ENCODE peak calls at places on chromosome 5, in nine cellular contexts. Z is fibroblast of lung, R is neural progenitor cell, F is neuronal stem cell, A is endodermal cell, V is mammary epithelial cell, X is mesendoderm, I is astrocyte, B is HepG2. Q is an unnamed sample.

GRCh38 chr5:73093943-73094342 is 26.4 kb upstream of the TMEM171 start:
- DNase-seq in Z (peak; percentile 82), R (no peak), F (no peak), A (no peak), V (peak; percentile 79), X (peak; percentile 56), I (peak; percentile 72), B (no peak), Q (no peak)

GRCh38 chr5:135602882-135603721 is 24.3 kb upstream of the CXCL14 start:
- DNase-seq in Z (no peak), R (peak; percentile 81), F (peak; percentile 31), A (peak; percentile 53), V (no peak), X (peak; percentile 78), I (no peak), B (no peak), Q (no peak)

GRCh38 chr5:56607551-56607950 is 207.8 kb upstream of the MAP3K1 start:
- DNase-seq in Z (peak; percentile 65), R (no peak), F (no peak), A (peak; percentile 70), V (peak; percentile 33), X (peak; percentile 82), I (peak; percentile 54), B (no peak), Q (no peak)

GRCh38 chr5:97838214-97838613 is 655.2 kb upstream of the RIOK2 start:
- DNase-seq in Z (peak; percentile 98), R (no peak), F (no peak), A (no peak), V (peak; percentile 90), X (no peak), I (peak; percentile 98), B (no peak), Q (no peak)

GRCh38 chr5:147558826-147559225 is 49.0 kb upstream of the DPYSL3 start:
- DNase-seq in Z (peak; percentile 79), R (peak; percentile 80), F (no peak), A (peak; percentile 79), V (peak; percentile 57), X (peak; percentile 72), I (peak; percentile 68), B (no peak), Q (no peak)

GRCh38 chr5:133506165-133506564 is 106.2 kb downstream of the FSTL4 start:
- DNase-seq in Z (no peak), R (no peak), F (no peak), A (peak; percentile 10), V (no peak), X (no peak), I (no peak), B (no peak), Q (no peak)

GRCh38 chr5:157361865-157362465 is 96.0 kb downstream of the CYFIP2 start:
- DNase-seq in Z (peak; percentile 81), R (no peak), F (no peak), A (no peak), V (no peak), X (peak; percentile 16), I (peak; percentile 76), B (no peak), Q (no peak)

GRCh38 chr5:134451618-134452505 is 40.2 kb upstream of the CDKN2AIPNL start:
- DNase-seq in Z (peak; percentile 83), R (no peak), F (no peak), A (no peak), V (peak; percentile 70), X (no peak), I (peak; percentile 75), B (no peak), Q (no peak)

GRCh38 chr5:119347574-119347973 is 8.2 kb upstream of the TNFAIP8 start:
- DNase-seq in Z (no peak), R (peak; percentile 50), F (no peak), A (no peak), V (no peak), X (no peak), I (no peak), B (no peak), Q (no peak)

GRCh38 chr5:31531543-31531887 is 378 bp downstream of the DROSHA start:
- DNase-seq in Z (peak; percentile 10), R (peak; percentile 39), F (no peak), A (no peak), V (peak; percentile 23), X (no peak), I (no peak), B (peak; percentile 15), Q (no peak)

DNA sequence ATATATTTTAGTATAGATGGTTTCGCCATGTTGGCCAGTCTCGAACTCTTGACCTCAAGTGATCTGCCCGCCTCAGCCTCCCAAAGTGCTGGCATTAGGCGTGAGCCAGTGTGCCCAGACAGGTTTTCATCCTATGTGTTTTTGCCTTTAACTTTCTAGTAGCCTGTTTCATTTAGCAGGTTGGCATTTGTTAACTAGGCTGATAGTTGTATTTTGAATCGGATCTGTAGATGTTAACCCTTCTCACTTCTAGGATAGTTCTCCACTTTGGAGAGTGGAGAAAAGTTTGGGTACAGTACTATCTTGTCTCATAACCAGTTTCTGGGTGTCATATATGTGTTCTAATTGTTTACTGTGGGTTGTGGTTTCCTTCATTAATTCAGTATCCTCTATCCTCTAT is 7.3 kb upstream of the FGF18 start:
- DNase-seq in Z (no peak), R (no peak), F (no peak), A (no peak), V (no peak), X (no peak), I (no peak), B (no peak), Q (no peak)
- H3K36me3 ChIP-seq in Z (peaks cover 12% of the 10 kb centered on the region), R (peaks cover 25% of the 10 kb centered on the region), F (peaks cover 19% of the 10 kb centered on the region), A (peaks cover 73% of the 10 kb centered on the region), V (peaks cover 45% of the 10 kb centered on the region), X (peaks cover 6% of the 10 kb centered on the region), I (peaks cover 62% of the 10 kb centered on the region), B (peaks cover 8% of the 10 kb centered on the region), Q (peaks cover 54% of the 10 kb centered on the region)

GRCh38 chr5:53480474-53481353 is at the start of gene FST:
- DNase-seq in Z (peak; percentile 34), R (peak; percentile 88), F (peak; percentile 72), A (peak; percentile 83), V (peak; percentile 35), X (peak; percentile 63), I (peak; percentile 16), B (no peak), Q (no peak)

GRCh38 chr5:53481354-53481886 is 991 bp downstream of the FST start:
- DNase-seq in Z (no peak), R (no peak), F (no peak), A (no peak), V (no peak), X (no peak), I (no peak), B (no peak), Q (no peak)

GRCh38 chr5:53482717-53483638 is 2.5 kb downstream of the FST start:
- DNase-seq in Z (peak; percentile 36), R (peak; percentile 77), F (peak; percentile 40), A (peak; percentile 84), V (peak; percentile 59), X (peak; percentile 93), I (no peak), B (peak; percentile 89), Q (no peak)

GRCh38 chr5:53479656-53480473 is 564 bp upstream of the FST start:
- DNase-seq in Z (peak; percentile 55), R (peak; percentile 82), F (peak; percentile 61), A (peak; percentile 87), V (peak; percentile 77), X (peak; percentile 77), I (peak; percentile 31), B (peak; percentile 73), Q (no peak)

DNA sequence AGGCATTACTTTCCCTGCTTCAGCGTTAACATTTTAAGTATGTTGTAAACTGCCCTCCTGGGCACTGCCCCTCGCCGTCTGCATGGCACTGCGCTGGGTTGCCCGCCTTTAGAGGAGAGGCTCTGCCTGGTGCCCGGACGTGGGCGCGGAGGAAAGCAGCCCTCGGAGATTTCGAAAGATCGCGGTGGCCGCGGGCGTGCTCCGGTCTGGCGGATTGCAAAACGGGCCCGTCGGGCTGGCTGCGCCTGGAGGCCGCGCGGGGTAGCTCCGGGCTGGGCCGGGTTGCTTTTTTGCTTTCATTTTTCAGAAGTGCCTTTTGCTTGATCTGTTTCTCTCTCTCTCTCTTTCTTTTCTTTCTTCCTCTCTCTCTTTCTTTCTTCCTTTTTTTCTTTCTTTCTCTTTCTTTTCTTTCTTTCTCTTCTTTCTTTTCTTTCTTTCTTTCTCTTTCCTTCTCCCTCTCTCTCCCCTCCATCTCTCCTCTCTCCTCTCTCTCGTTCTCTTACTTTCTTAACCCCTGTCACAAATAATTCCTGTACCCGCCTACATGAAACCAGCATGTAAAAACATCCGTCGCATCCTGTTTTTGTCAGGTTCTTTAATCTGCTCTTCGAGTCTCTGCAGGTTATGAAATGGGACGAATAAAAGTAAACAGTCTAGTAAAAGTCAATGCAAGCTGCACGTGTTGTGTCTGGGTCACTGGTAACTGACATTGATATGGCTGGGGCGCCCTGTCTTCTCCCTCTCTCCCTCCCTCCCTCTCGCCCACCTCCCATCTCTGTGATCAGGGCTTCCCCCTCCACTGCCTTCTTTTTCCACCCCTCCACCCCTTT is 1.7 kb downstream of the FST start:
- DNase-seq in Z (peak; percentile 74), R (peak; percentile 66), F (peak; percentile 26), A (peak; percentile 75), V (peak; percentile 78), X (peak; percentile 68), I (peak; percentile 53), B (peak; percentile 58), Q (no peak)
- H3K9ac ChIP-seq in Z (peak overlapping the region; percentile 88), R (peak overlapping the region; percentile 64), F (peak overlapping the region; percentile 73), A (peak overlapping the region; percentile 95), V (peak overlapping the region; percentile 100), X (peak overlapping the region; percentile 88), I (peak overlapping the region; percentile 83), B (peak overlapping the region; percentile 99), Q (peak overlapping the region; percentile 98)

DNA sequence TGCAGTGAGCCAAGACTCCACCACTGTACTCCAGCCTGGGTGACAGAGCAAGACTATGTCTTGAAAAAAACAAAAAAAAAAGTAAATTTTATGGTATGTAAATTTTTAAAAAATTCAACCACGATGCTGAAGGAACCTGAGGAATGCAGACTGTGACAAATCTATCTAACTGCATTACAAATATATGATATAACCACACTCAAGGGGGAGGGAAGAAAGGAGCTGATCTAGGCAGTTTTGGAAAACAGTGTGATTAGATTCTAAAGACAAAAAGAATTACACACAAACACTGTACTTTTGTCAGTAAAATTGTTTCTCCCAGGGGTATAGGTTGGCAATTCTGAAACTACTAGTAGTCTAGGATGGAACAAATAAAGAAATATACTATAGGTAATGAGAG is 17.0 kb downstream of the LARS1 start:
- DNase-seq in Z (peak; percentile 15), R (no peak), F (no peak), A (no peak), V (no peak), X (no peak), I (no peak), B (no peak), Q (no peak)
- H3K36me3 ChIP-seq in Z (no peaks in the 10 kb centered on the region), R (peaks cover 38% of the 10 kb centered on the region), F (peaks cover 19% of the 10 kb centered on the region), A (peaks cover 87% of the 10 kb centered on the region), V (peaks cover 28% of the 10 kb centered on the region), X (peaks cover 2% of the 10 kb centered on the region), I (peaks cover 53% of the 10 kb centered on the region), B (peaks cover 14% of the 10 kb centered on the region), Q (peaks cover 76% of the 10 kb centered on the region)

DNA sequence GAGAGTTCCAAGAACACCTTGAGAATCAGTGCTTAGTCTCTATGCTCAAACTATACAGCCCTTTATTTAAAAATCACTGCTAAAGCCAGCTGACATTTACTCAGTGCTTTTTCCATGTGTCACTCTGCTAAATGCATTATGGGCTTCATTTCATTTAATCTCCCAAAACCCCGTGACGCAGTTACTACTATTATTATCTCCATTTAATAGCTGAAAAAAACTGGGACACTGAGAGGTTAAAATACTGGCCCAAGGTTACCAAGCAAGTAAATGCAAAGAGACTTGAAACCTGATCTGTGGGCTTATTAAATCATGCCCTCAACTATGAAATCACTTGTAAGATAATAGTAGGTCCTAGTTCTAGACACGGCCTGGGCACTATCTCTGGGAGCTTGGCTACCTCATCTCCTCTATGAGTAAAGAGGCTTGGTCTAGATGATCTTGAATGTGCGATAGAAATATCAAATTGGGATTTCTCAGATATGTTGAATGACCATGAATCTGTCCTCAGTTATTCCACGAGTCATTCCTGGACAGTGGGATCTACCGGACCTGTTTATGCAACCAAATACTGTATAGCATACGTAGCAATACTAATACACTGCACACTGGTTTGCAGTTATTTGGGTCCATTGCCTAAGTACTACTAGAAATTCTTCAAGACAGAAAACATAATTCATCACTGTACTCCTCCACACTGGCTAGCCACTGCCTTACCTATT is 32.3 kb downstream of the MARCHF11 start:
- DNase-seq in Z (no peak), R (no peak), F (no peak), A (no peak), V (no peak), X (no peak), I (no peak), B (no peak), Q (no peak)
- H3K9ac ChIP-seq in Z (no peak overlapping the region), R (no peak overlapping the region), F (no peak overlapping the region), A (no peak overlapping the region), V (no peak overlapping the region), X (no peak overlapping the region), I (no peak overlapping the region), B (no peak overlapping the region), Q (no peak overlapping the region)

Q was measured in NT2/D1.